ENCODE peak calls at places on chromosomes 7 and 10, in six cellular contexts. T is KG1, C is sciatic nerve, O is NCI-H446, D is B cell, B is lung microvascular endothelial cell. U is an unnamed sample.
A peak's percentile ranks its signal among the peaks of the same experiment; 100 is the strongest.

GRCh38 chr7:30349170-30349569 is 64.8 kb downstream of the ZNRF2 start:
- DNase-seq in T (no peak), D (no peak), B (no peak), C (no peak), O (no peak), U (peak; percentile 39)

GRCh38 chr7:137804819-137805218 is 42.0 kb downstream of the DGKI start:
- DNase-seq in O (no peak), C (no peak), T (no peak), D (no peak), B (no peak), U (no peak)

GRCh38 chr7:70271617-70272081 is 673.4 kb downstream of the AUTS2 start:
- DNase-seq in B (no peak), T (no peak), C (no peak), O (no peak), D (no peak), U (no peak)

GRCh38 chr10:120891367-120891766 is 40.2 kb downstream of the WDR11 start:
- DNase-seq in C (no peak), T (no peak), O (no peak), B (no peak), D (no peak), U (no peak)

GRCh38 chr7:30166155-30166840 is 31.5 kb downstream of the MTURN start:
- DNase-seq in B (no peak), T (no peak), O (no peak), D (no peak), C (no peak), U (peak; percentile 95)

GRCh38 chr10:129465796-129466702 is 992 bp upstream of the MGMT start:
- DNase-seq in D (no peak), T (no peak), C (no peak), B (no peak), O (no peak), U (no peak)

GRCh38 chr7:128053023-128053422 is 21.8 kb upstream of the LRRC4 start:
- DNase-seq in D (no peak), O (peak; percentile 22), B (peak; percentile 90), T (no peak), C (no peak), U (peak; percentile 41)

GRCh38 chr10:115963848-115964247 is 309.2 kb downstream of the GFRA1 start:
- DNase-seq in T (no peak), D (no peak), B (peak; percentile 40), C (no peak), O (no peak), U (no peak)

GRCh38 chr7:105794741-105795729 is 81.4 kb downstream of the ATXN7L1 start:
- DNase-seq in C (peak; percentile 41), B (peak; percentile 18), T (no peak), D (no peak), O (peak; percentile 40), U (peak; percentile 73)

GRCh38 chr7:151699147-151699546 is 177.8 kb downstream of the PRKAG2 start:
- DNase-seq in T (no peak), C (peak; percentile 76), B (no peak), D (no peak), O (no peak), U (no peak)

GRCh38 chr10:15254808-15255655 is 86.5 kb upstream of the NMT2 start:
- DNase-seq in C (no peak), D (no peak), B (peak; percentile 69), T (no peak), O (no peak), U (no peak)

GRCh38 chr7:30612658-30613265 is 18.1 kb downstream of the GARS1 start:
- DNase-seq in D (no peak), C (no peak), T (no peak), B (no peak), O (no peak), U (peak; percentile 88)

GRCh38 chr7:18727094-18727870 is 231.7 kb downstream of the HDAC9 start:
- DNase-seq in O (no peak), B (peak; percentile 22), T (no peak), D (no peak), C (no peak), U (peak; percentile 18)

GRCh38 chr10:76114556-76114955 is 683.1 kb downstream of the LRMDA start:
- DNase-seq in T (no peak), C (no peak), B (no peak), O (no peak), D (no peak), U (peak; percentile 24)

GRCh38 chr7:28408105-28408973 is 4.0 kb upstream of the CREB5 start:
- DNase-seq in O (no peak), T (no peak), D (no peak), C (peak; percentile 63), B (no peak), U (peak; percentile 71)

GRCh38 chr10:14953452-14954000 is 370 bp downstream of the DCLRE1C start:
- DNase-seq in T (no peak), O (no peak), B (peak; percentile 58), D (no peak), C (no peak), U (peak; percentile 51)

GRCh38 chr7:33757050-33757449 is 148.3 kb upstream of the BMPER start:
- DNase-seq in O (no peak), T (no peak), C (no peak), D (no peak), B (no peak), U (peak; percentile 22)

GRCh38 chr7:128961030-128961659 is 23.4 kb downstream of the IRF5 start:
- DNase-seq in B (no peak), T (no peak), O (no peak), C (no peak), D (no peak), U (peak; percentile 92)

GRCh38 chr7:125136755-125137547 is 207.3 kb upstream of the POT1 start:
- DNase-seq in C (no peak), D (no peak), B (no peak), T (no peak), O (no peak), U (peak; percentile 94)

GRCh38 chr10:129908406-129908805 is 55.7 kb downstream of the EBF3 start:
- DNase-seq in B (no peak), T (no peak), C (peak; percentile 23), O (no peak), D (no peak), U (no peak)

GRCh38 chr10:71316081-71316785 is 2.8 kb upstream of the SLC29A3 start:
- DNase-seq in C (no peak), B (no peak), T (no peak), O (no peak), D (no peak), U (no peak)

GRCh38 chr10:131885391-131886165 is 15.2 kb upstream of the PPP2R2D start:
- DNase-seq in B (peak; percentile 78), T (peak; percentile 18), D (peak; percentile 88), O (peak; percentile 47), C (peak; percentile 82), U (peak; percentile 81)

GRCh38 chr7:130943336-130943901 is 209.4 kb upstream of the KLF14 start:
- DNase-seq in T (no peak), D (peak; percentile 31), C (no peak), B (peak; percentile 83), O (no peak), U (peak; percentile 82)

GRCh38 chr7:66804001-66804400 is 63.5 kb downstream of the RABGEF1 start:
- DNase-seq in B (no peak), O (no peak), T (no peak), C (no peak), D (no peak), U (no peak)

GRCh38 chr7:825386-825785 is 6.9 kb upstream of the SUN1 start:
- DNase-seq in D (no peak), O (no peak), T (no peak), B (no peak), C (no peak), U (no peak)

GRCh38 chr10:12350167-12350872 is 973 bp downstream of the CAMK1D start:
- DNase-seq in B (peak; percentile 38), O (peak; percentile 22), D (peak; percentile 69), C (peak; percentile 62), T (peak; percentile 35), U (peak; percentile 32)

GRCh38 chr10:111745982-111746381 is 437.6 kb downstream of the GPAM start:
- DNase-seq in D (no peak), T (no peak), C (no peak), O (no peak), B (no peak), U (no peak)

GRCh38 chr10:123622381-123622780 is 43.8 kb upstream of the GPR26 start:
- DNase-seq in O (no peak), D (no peak), B (no peak), T (no peak), C (no peak), U (no peak)